ENCODE peak calls at places on chromosomes 7 and 10, in ten cellular contexts. G is NCI-H1417; J is GM04504; X is aorta; F is Jurkat, Clone E6-1; H is ELR; E is GM06990; I is activated T-cell treated with anti-CD3 and anti-CD28 coated beads, Interleukin-2, amount 50 U/mL, for 48 hours; V is activated effector memory CD4-positive, alpha-beta T cell treated with anti-CD3 and anti-CD28 coated beads, Interleukin-2, amount 50 U/mL, for 16 hours; L is transverse colon. D is an unnamed sample.

GRCh38 chr10:62501547-62501946 is 127.4 kb downstream of the ZNF365 start:
- DNase-seq in L (no peak), X (no peak), J (no peak), E (no peak), H (peak; percentile 33), V (no peak), F (no peak), I (no peak), G (no peak), D (no peak)

GRCh38 chr10:129411772-129412171 is 55.3 kb upstream of the MGMT start:
- DNase-seq in V (no peak), H (no peak), F (no peak), J (no peak), G (no peak), X (no peak), L (no peak), E (no peak), I (no peak), D (no peak)

GRCh38 chr7:107103369-107103768 is 58.9 kb downstream of the PRKAR2B start:
- DNase-seq in J (no peak), E (no peak), F (no peak), H (peak; percentile 94), X (no peak), L (no peak), V (no peak), G (peak; percentile 84), I (no peak), D (no peak)

GRCh38 chr10:66783296-66783695 is 142.5 kb upstream of the LRRTM3 start:
- DNase-seq in G (no peak), J (no peak), L (no peak), E (no peak), F (no peak), I (no peak), H (peak; percentile 69), X (no peak), V (no peak), D (no peak)

GRCh38 chr7:45594780-45595535 is 20.8 kb downstream of the ADCY1 start:
- DNase-seq in F (no peak), V (no peak), E (no peak), L (no peak), H (no peak), J (no peak), I (no peak), X (no peak), G (no peak), D (no peak)

GRCh38 chr10:67607472-67607871 is 88.5 kb downstream of the CTNNA3 start:
- DNase-seq in G (no peak), V (no peak), J (no peak), F (no peak), L (no peak), I (no peak), X (no peak), E (no peak), H (peak; percentile 30), D (no peak)

GRCh38 chr10:35641430-35642015 is 573 bp downstream of the FZD8 start:
- DNase-seq in F (no peak), X (no peak), J (no peak), H (peak; percentile 56), G (no peak), I (peak; percentile 45), V (no peak), E (peak; percentile 33), L (no peak), D (no peak)

GRCh38 chr7:76998263-76998666 is 33.9 kb downstream of the SPDYE17 start:
- DNase-seq in V (no peak), G (no peak), E (no peak), I (no peak), L (no peak), H (no peak), J (no peak), F (no peak), X (peak; percentile 67), D (peak; percentile 10)

GRCh38 chr10:93461807-93462178 is 20.3 kb downstream of the MYOF start:
- DNase-seq in V (no peak), L (no peak), X (no peak), H (peak; percentile 76), G (peak; percentile 15), I (no peak), J (no peak), F (peak; percentile 28), E (no peak), D (no peak)

GRCh38 chr7:14305233-14305866 is 315.9 kb upstream of the ETV1 start:
- DNase-seq in L (no peak), J (no peak), F (no peak), I (no peak), X (no peak), H (peak; percentile 42), G (no peak), V (no peak), E (no peak), D (no peak)

GRCh38 chr10:59382831-59383295 is 20.5 kb upstream of the FAM13C start:
- DNase-seq in L (no peak), G (no peak), E (no peak), V (no peak), F (no peak), X (no peak), J (no peak), H (no peak), I (no peak), D (no peak)

GRCh38 chr7:21939136-21939857 is 6.4 kb downstream of the CDCA7L start:
- DNase-seq in J (no peak), F (no peak), I (peak; percentile 69), G (peak; percentile 67), H (no peak), E (peak; percentile 45), L (no peak), V (no peak), X (no peak), D (no peak)

GRCh38 chr10:120995768-120996167 is 144.6 kb downstream of the WDR11 start:
- DNase-seq in X (no peak), J (no peak), I (no peak), L (no peak), H (no peak), G (no peak), V (no peak), E (no peak), F (no peak), D (no peak)

GRCh38 chr7:12244129-12244528 is 33.0 kb downstream of the TMEM106B start:
- DNase-seq in X (no peak), J (no peak), F (no peak), G (peak; percentile 58), E (no peak), L (peak; percentile 34), H (peak; percentile 67), I (no peak), V (no peak), D (peak; percentile 61)

GRCh38 chr10:53744746-53745145 is 972.2 kb upstream of the MBL2 start:
- DNase-seq in J (no peak), V (no peak), I (no peak), E (no peak), X (no peak), F (no peak), G (no peak), L (no peak), H (no peak), D (no peak)

GRCh38 chr10:34713875-34714274 is 101.2 kb downstream of the PARD3 start:
- DNase-seq in I (no peak), G (no peak), X (no peak), F (no peak), J (no peak), V (no peak), E (no peak), H (peak; percentile 82), L (no peak), D (no peak)